ENCODE peak calls at places on chromosomes 4 and X, in four cellular contexts. W is IMR-90, R is K562, H is GM12878. U is an unnamed sample.

GRCh38 chr4:166153539-166153938 is 280.5 kb downstream of the TLL1 start:
- DNase-seq in H (no peak), W (no peak), R (no peak), U (no peak)

GRCh38 chrX:49210406-49210805 is 10.4 kb upstream of the SYP start:
- DNase-seq in R (no peak), W (no peak), H (no peak), U (no peak)

GRCh38 chr4:14787894-14788293 is 214.4 kb upstream of the CPEB2 start:
- DNase-seq in H (no peak), R (no peak), W (peak), U (no peak)

GRCh38 chrX:44043496-44043895 is 70.3 kb upstream of the NDP start:
- DNase-seq in H (no peak), R (no peak), W (no peak), U (no peak)

GRCh38 chr4:54575919-54576318 is 81.8 kb upstream of the KIT start:
- DNase-seq in H (no peak), R (no peak), W (no peak), U (no peak)

GRCh38 chr4:1329408-1330371 is 17.3 kb upstream of the UVSSA start:
- DNase-seq in H (no peak), R (no peak), W (no peak), U (no peak)

GRCh38 chr4:113189546-113189945 is 140.1 kb downstream of the ANK2 start:
- DNase-seq in R (no peak), H (no peak), W (no peak), U (no peak)

GRCh38 chr4:7904942-7905341 is 34.7 kb downstream of the AFAP1 start:
- DNase-seq in W (peak), H (no peak), R (no peak), U (peak)

GRCh38 chrX:130626521-130626920 is 224.7 kb downstream of the RBMX2 start:
- DNase-seq in H (no peak), W (peak), R (no peak), U (no peak)

GRCh38 chr4:163540977-163541376 is 46.5 kb downstream of the TMA16 start:
- DNase-seq in H (no peak), R (no peak), W (peak), U (no peak)

GRCh38 chrX:107537815-107538214 is 88.4 kb downstream of the FRMPD3 start:
- DNase-seq in W (peak), R (peak), H (no peak), U (peak)

GRCh38 chr4:123114915-123115756 is 192.7 kb upstream of the NUDT6 start:
- DNase-seq in H (no peak), W (no peak), R (no peak), U (no peak)

GRCh38 chr4:139555705-139556070 is 331 bp downstream of the SETD7 start:
- DNase-seq in H (no peak), R (no peak), W (no peak), U (no peak)

GRCh38 chr4:23401572-23401971 is 488.3 kb downstream of the PPARGC1A start:
- DNase-seq in H (no peak), W (no peak), R (no peak), U (no peak)

GRCh38 chrX:121456315-121456714 is 408.9 kb downstream of the GLUD2 start:
- DNase-seq in R (no peak), W (no peak), H (peak), U (no peak)

GRCh38 chr4:24033626-24034025 is 143.8 kb upstream of the PPARGC1A start:
- DNase-seq in H (no peak), R (no peak), W (peak), U (no peak)

GRCh38 chrX:140723251-140723650 is 13.7 kb downstream of the LINC00632 start:
- DNase-seq in W (peak), H (no peak), R (no peak), U (no peak)

GRCh38 chrX:3713937-3714434 is 537 bp upstream of the PRKX start:
- DNase-seq in W (no peak), R (peak), H (no peak), U (no peak)
- TF ChIP-seq ELK1 in W (no peak), R (no peak), H (no peak), U (no peak)

DNA sequence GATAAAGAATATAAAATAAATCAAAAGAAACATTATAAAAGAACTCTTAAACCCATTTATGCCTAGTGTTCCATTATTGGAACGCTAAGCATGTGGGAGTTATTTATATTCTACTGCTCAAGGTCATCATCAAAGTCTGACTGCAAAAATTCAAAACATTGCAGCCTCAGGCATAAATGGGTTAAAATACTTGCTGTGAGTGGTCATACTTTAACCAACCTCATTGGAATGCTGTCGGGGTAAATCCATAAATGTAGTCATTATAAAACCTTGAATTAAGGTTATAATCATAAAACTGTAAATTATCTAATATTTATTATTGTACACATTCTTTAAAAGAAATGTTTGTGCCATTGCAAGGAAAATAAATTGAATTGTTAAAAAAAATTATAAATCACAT is 55.0 kb downstream of the RPS6KA6 start:
- DNase-seq in R (no peak), H (no peak), W (peak), U (no peak)
- TF ChIP-seq ELK1 in R (no peak), H (no peak), W (no peak), U (no peak)

GRCh38 chr4:94447754-94448411 is 3.9 kb upstream of the PDLIM5 start:
- DNase-seq in H (no peak), W (no peak), R (no peak), U (no peak)
- TF ChIP-seq ELK1 in H (no peak), W (no peak), R (no peak), U (no peak)

DNA sequence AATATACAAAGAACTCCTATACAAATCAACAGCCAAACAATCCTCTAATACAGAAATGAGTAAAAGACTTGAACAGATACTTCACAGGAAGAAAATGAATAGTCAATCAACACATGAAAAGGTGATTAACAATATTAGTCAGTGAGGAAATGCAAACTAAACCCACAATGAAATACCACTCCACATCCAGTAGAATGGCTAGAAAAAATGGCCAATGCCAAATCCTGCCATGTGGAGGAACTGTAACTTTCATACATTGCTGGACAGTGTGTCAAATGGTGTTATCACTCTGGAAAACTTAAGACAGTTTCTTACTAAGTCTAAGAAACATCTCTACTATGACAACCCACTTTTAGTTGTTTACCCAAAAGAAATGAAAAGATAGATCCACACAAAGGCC is 59.5 kb downstream of the NSG1 start:
- DNase-seq in W (peak), H (no peak), R (no peak), U (no peak)
- TF ChIP-seq ELK1 in W (no peak), H (no peak), R (no peak), U (no peak)

U was measured in A549.